ENCODE peak calls at places on chromosomes 3 and 15, in seven cellular contexts. C is WTC11, Z is endothelial cell, S is HFF-Myc, N is IMR-90, D is BE2C, T is A549. X is an unnamed sample.

GRCh38 chr3:125134952-125135351 is 77.6 kb downstream of the SLC12A8 start:
- DNase-seq in T (no peak), Z (no peak), C (no peak), S (no peak), N (no peak), D (no peak), X (no peak)

GRCh38 chr3:183953471-183954070 is 64.1 kb downstream of the ABCC5 start:
- DNase-seq in S (no peak), N (no peak), Z (no peak), D (no peak), C (no peak), T (no peak), X (no peak)

GRCh38 chr15:84725001-84725491 is 9.1 kb upstream of the SEC11A start:
- DNase-seq in S (no peak), C (no peak), Z (no peak), T (no peak), N (peak; percentile 15), D (no peak), X (no peak)

GRCh38 chr3:70805044-70805732 is 492.8 kb upstream of the MDFIC2 start:
- DNase-seq in N (peak; percentile 80), C (no peak), S (no peak), T (no peak), Z (no peak), D (no peak), X (no peak)

GRCh38 chr15:91973481-91973880 is 120.0 kb downstream of the SLCO3A1 start:
- DNase-seq in T (no peak), N (no peak), S (no peak), D (peak; percentile 25), C (no peak), Z (no peak), X (no peak)

GRCh38 chr3:146308222-146308621 is 57.3 kb upstream of the PLSCR4 start:
- DNase-seq in C (no peak), T (no peak), S (no peak), D (no peak), Z (no peak), N (peak; percentile 89), X (no peak)

GRCh38 chr3:66416556-66417304 is 84.1 kb downstream of the LRIG1 start:
- DNase-seq in N (peak; percentile 59), Z (no peak), T (no peak), S (no peak), C (no peak), D (no peak), X (no peak)

GRCh38 chr15:67574981-67575632 is 32.6 kb downstream of the MAP2K5 start:
- DNase-seq in N (no peak), S (no peak), D (no peak), C (peak; percentile 14), Z (no peak), T (no peak), X (no peak)

GRCh38 chr3:157819415-157819814 is 286.8 kb downstream of the SHOX2 start:
- DNase-seq in C (no peak), S (no peak), D (no peak), N (no peak), T (no peak), Z (no peak), X (no peak)

GRCh38 chr3:105351821-105352220 is 14.9 kb upstream of the ALCAM start:
- DNase-seq in D (no peak), T (no peak), C (no peak), N (peak; percentile 77), Z (no peak), S (no peak), X (no peak)

GRCh38 chr3:133448478-133449122 is 48.7 kb downstream of the BFSP2 start:
- DNase-seq in C (no peak), S (no peak), N (no peak), D (no peak), T (no peak), Z (no peak), X (no peak)

GRCh38 chr3:148697311-148698189 is at the start of gene AGTR1:
- DNase-seq in S (no peak), D (peak; percentile 58), N (peak; percentile 24), Z (peak; percentile 58), C (peak; percentile 79), T (peak; percentile 28), X (no peak)

GRCh38 chr3:110677506-110677905 is 394.1 kb upstream of the NECTIN3 start:
- DNase-seq in Z (no peak), C (no peak), S (no peak), N (peak; percentile 25), D (no peak), T (no peak), X (no peak)

GRCh38 chr3:124174463-124174862 is 182.5 kb upstream of the ROPN1 start:
- DNase-seq in C (no peak), Z (no peak), N (no peak), D (peak; percentile 99), T (no peak), S (peak; percentile 19), X (no peak)

GRCh38 chr3:5428607-5429516 is 241.4 kb downstream of the EDEM1 start:
- DNase-seq in D (no peak), C (no peak), Z (no peak), T (no peak), N (no peak), S (no peak), X (no peak)

DNA sequence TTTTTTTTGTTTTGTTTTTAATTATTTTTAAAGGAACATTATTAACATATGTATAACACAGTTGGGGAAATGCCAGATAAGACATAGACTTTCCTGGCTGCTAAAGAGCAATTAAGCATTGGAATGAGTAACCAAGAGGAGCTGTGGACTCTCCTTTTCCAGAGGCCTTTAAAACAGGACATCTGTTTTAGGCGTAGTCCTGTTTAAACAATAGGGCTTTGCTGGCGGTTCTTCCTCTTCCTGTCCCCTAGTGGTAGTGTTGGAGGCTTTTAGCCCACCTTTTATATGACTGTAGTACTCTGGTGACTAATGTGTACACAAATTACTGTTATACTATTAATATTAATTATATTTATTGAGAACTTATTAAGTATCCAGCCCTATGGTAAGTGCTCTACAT is 81.9 kb downstream of the PPARG start:
- DNase-seq in T (peak; percentile 23), Z (peak; percentile 27), C (no peak), S (peak; percentile 59), D (peak; percentile 8), N (peak; percentile 36), X (no peak)
- TF ChIP-seq CTCF in T (peak; percentile 31), Z (no peak), C (no peak), S (peak; percentile 55), D (peak; percentile 18), N (peak; percentile 17), X (no peak)

DNA sequence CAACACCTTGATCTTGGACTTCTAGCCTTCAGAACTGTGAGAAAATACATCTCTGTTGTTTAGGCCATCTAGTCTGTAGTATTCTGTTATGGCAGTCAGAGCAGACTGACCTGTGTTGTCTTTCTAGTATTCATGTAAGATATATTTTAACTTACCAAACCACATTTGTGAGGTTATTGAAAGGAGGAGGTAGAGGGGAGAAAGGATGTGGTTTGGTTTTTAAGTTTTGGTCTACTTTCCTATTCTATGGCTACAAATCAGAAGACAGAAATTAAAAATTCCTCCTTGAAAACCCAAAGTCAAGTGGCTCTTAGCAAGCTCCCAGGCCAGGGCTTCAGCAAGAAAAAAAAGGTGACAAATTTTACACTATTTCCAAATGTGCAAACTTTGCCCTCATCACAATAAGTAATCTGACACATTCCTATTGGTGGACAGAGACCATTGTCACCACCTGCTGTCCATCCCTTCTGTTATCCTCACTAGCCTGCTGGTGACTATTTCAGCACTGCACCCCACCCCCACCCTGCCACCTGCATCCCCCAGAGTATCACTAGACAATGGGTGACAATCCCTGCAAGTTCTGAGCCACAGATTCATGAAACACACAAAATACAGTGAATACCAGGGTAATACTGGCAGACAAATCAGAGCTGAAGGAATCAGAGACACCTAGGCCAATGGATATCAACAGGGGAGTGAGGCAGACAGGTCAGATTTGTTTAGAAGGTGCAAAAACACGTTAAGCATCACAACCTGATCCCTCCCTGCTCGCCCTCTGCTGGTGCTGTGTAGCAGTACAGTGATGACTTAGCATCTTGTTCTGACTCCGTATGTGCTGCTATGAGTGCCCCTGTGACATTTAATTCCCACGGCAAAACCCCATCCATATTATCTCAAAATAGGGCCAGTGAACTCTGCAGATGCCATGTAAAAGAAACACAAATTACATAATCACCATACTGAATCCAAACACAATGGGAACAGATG is 79.0 kb upstream of the DCLK3 start:
- DNase-seq in C (peak; percentile 81), N (peak; percentile 23), Z (peak; percentile 53), D (peak; percentile 45), T (peak; percentile 13), S (no peak), X (peak; percentile 2)
- TF ChIP-seq CTCF in C (peak; percentile 63), N (peak; percentile 42), Z (peak; percentile 66), D (peak; percentile 55), T (peak; percentile 22), S (peak; percentile 53), X (peak; percentile 82)

DNA sequence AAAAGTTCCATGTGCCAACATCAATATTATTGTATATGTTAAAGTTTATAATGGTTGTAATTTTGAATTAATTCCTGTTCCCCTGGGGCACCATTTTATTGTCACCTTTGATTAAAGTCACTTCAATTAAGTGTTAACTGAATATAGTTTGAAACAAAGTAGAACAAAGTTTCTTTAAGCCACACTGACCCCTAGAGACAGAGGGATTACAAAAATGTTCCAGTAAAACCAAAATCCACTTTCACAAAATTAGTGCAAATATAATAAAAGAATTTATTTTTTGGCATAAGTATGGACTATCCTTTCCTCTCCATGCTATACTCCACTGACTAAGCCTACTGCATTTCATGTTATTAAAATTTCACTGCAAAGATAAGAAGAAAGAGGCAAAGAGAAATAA is 123.9 kb downstream of the ZMAT3 start:
- DNase-seq in T (no peak), S (no peak), N (no peak), Z (no peak), C (no peak), D (no peak), X (no peak)
- TF ChIP-seq CTCF in T (no peak), S (no peak), N (peak; percentile 16), Z (no peak), C (no peak), D (no peak), X (peak; percentile 63)

DNA sequence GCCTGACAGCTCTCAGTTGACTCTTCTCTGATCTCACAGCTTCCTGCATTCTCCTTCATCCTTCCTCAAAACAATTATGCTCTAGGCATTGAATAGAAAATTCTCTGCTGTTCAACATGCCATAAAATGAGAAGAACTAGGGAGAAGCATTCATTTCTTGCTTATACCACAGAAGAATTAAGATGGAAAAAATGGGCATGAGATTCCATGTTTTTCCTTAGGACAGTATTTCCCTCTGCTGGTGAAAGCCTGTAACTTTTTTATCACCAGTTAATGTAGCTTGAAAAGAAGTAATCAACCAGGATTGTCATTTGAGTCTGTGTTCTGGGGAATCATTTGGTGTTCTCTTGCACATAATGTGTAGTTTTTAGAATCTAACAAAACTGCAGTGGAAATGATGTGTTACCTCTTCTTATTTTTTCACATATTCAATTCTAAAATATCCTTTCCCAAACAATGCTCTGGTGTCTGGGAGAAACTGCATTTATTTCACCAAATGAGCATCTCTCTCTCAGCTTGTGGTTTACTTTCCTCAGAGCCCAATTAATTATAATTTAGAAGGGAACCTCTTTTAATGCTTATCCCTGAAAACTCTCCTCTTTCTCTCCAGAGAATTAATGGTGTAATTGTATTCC is 92.8 kb upstream of the DCBLD2 start:
- DNase-seq in Z (no peak), S (peak; percentile 35), D (no peak), T (no peak), C (no peak), N (peak; percentile 81), X (no peak)
- TF ChIP-seq CTCF in Z (peak; percentile 86), S (peak; percentile 53), D (peak; percentile 76), T (peak; percentile 90), C (no peak), N (peak; percentile 85), X (peak; percentile 57)

X was measured in LNCaP clone FGC.